ENCODE peak calls at places on chromosome 18, in ten cellular contexts. F is AG04450, Y is esophagus squamous epithelium, K is endothelial cell of umbilical vein, U is right atrium auricular region, G is HCT116, C is testis, N is mucosa of descending colon, R is kidney, B is heart right ventricle. J is an unnamed sample.

GRCh38 chr18:12911025-12911927 is 27.2 kb upstream of the PTPN2 start:
- DNase-seq in R (peak; percentile 82), U (no peak), K (peak; percentile 17), C (peak; percentile 33), Y (no peak), N (peak; percentile 58), F (no peak), B (peak; percentile 31), G (no peak), J (no peak)

GRCh38 chr18:2910751-2911425 is 64.1 kb downstream of the EMILIN2 start:
- DNase-seq in F (no peak), K (no peak), C (no peak), N (no peak), G (no peak), B (no peak), R (no peak), Y (no peak), U (no peak), J (no peak)

GRCh38 chr18:36786686-36787085 is 42.1 kb downstream of the TPGS2 start:
- DNase-seq in U (peak; percentile 79), N (no peak), Y (no peak), R (peak; percentile 83), G (no peak), F (no peak), C (peak; percentile 18), K (peak; percentile 6), B (peak; percentile 67), J (no peak)

GRCh38 chr18:7766817-7767216 is 199.7 kb downstream of the PTPRM start:
- DNase-seq in G (no peak), F (no peak), K (no peak), B (no peak), R (no peak), Y (no peak), N (no peak), U (no peak), C (no peak), J (no peak)

GRCh38 chr18:74241970-74242369 is 49.8 kb downstream of the CYB5A start:
- DNase-seq in R (no peak), N (no peak), F (no peak), K (no peak), B (no peak), Y (no peak), G (no peak), U (no peak), C (no peak), J (no peak)

GRCh38 chr18:41155025-41155424 is 800.0 kb upstream of the PIK3C3 start:
- DNase-seq in R (no peak), K (no peak), U (no peak), C (no peak), N (no peak), B (no peak), Y (no peak), G (no peak), F (no peak), J (no peak)

GRCh38 chr18:4020026-4020425 is 435.1 kb downstream of the DLGAP1 start:
- DNase-seq in C (no peak), R (no peak), B (no peak), F (no peak), G (no peak), K (no peak), N (no peak), U (no peak), Y (no peak), J (no peak)

GRCh38 chr18:37450434-37451133 is 115.0 kb downstream of the CELF4 start:
- DNase-seq in C (peak; percentile 80), F (no peak), G (no peak), U (no peak), K (no peak), Y (no peak), N (no peak), R (no peak), B (no peak), J (peak; percentile 49)

GRCh38 chr18:6763524-6763923 is 34.0 kb downstream of the ARHGAP28 start:
- DNase-seq in R (no peak), F (no peak), K (no peak), U (no peak), B (no peak), Y (no peak), N (no peak), G (no peak), C (peak; percentile 62), J (no peak)

GRCh38 chr18:57744211-57744694 is 58.9 kb downstream of the ATP8B1 start:
- DNase-seq in C (no peak), F (no peak), N (no peak), U (no peak), G (no peak), R (no peak), K (peak; percentile 93), Y (no peak), B (no peak), J (no peak)

GRCh38 chr18:66873899-66874298 is 270.0 kb upstream of the CDH19 start:
- DNase-seq in U (no peak), C (no peak), R (no peak), G (no peak), B (no peak), N (no peak), Y (no peak), K (no peak), F (no peak), J (no peak)

GRCh38 chr18:26215247-26215970 is 10.8 kb upstream of the TAF4B start:
- DNase-seq in K (no peak), B (no peak), R (no peak), N (no peak), F (no peak), U (no peak), C (no peak), G (no peak), Y (no peak), J (no peak)

GRCh38 chr18:45825258-45825744 is at the start of gene SIGLEC15:
- DNase-seq in R (peak; percentile 58), F (no peak), G (no peak), B (no peak), K (no peak), C (no peak), Y (no peak), N (no peak), U (no peak), J (no peak)

DNA sequence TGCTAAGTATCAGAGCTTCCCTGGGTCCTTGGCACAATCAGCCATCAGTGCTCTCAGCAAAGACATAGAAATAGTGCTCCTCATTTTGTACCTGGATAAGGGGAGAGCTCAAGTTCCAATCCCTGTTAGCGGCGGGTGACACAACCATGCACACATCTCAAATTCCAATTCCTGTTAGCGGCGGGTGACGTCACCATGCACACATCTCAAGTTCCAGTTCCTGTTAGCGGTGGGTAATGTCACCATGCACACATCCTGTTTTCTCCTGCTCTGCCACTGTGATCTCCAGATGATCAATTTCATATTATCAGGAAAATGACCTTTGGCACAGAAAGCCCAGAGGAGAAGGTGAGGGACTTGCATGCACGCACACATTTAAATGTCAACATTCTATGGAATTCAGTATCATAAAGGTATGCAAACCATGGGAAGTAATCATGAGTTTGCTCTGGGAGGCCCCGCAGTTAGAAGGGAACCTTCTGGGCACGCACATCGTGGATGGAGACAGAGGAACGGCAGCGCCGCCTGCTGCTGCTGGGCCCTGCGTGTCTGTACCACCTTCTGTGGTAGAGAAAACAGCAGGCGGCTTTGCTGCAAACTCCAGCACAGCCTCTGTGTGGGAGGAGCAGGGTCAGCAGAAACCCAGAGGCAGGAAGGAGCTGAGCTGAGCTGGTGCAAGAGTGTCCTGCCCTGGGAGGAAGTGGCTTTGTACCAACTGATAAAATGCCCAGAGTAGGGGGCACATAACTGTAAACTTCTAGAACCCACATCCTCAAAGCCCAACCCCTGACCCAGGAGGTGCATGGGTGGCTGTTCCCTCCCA is 77.8 kb downstream of the MBP start:
- DNase-seq in U (peak; percentile 85), G (no peak), B (peak; percentile 81), K (peak; percentile 88), F (peak; percentile 71), Y (peak; percentile 56), N (peak; percentile 91), C (peak; percentile 94), R (peak; percentile 94), J (peak; percentile 88)
- TF ChIP-seq CTCF in U (peak; percentile 81), G (no peak), B (peak; percentile 73), K (peak; percentile 84), F (peak; percentile 92), Y (peak; percentile 36), N (no peak), C (peak; percentile 76), R (peak; percentile 47), J (peak; percentile 96)

GRCh38 chr18:79890638-79891037 is 60.8 kb downstream of the SLC66A2 start:
- DNase-seq in U (no peak), B (no peak), C (no peak), R (no peak), Y (no peak), G (no peak), F (no peak), N (no peak), K (no peak), J (no peak)
- H3K9me3 ChIP-seq in U (peaks cover 21% of the 10 kb centered on the region), B (peaks cover 17% of the 10 kb centered on the region), C (no peaks in the 10 kb centered on the region), R (peaks cover 10% of the 10 kb centered on the region), Y (peaks cover under 1% of the 10 kb centered on the region), G (no peaks in the 10 kb centered on the region), F (peaks cover 39% of the 10 kb centered on the region), N (peaks cover 83% of the 10 kb centered on the region), K (peaks cover 13% of the 10 kb centered on the region), J (peaks cover 58% of the 10 kb centered on the region)

DNA sequence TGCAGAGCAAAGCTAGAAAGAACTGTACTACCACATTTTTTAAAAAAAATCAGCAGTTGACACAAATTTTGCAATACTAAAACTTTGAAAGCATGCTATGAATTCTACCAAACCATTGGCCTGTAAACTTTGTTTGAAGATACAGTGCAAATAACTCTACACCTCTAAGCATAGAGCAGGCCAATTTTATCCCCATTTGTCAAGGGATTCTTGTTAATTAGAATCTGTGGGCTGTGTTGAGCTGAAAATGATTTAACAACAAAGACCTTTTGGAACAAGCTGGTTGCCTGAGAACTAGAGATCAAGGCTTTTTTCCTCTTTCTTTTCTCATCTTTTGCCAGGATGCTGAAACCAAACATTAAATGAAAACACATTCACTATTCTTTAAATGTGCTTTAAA is 886.0 kb upstream of the CDH2 start:
- DNase-seq in K (no peak), G (no peak), N (no peak), R (no peak), C (no peak), B (no peak), Y (no peak), F (no peak), U (no peak), J (no peak)
- H3K4me3 ChIP-seq in K (no peak overlapping the region), G (no peak overlapping the region), N (no peak overlapping the region), R (no peak overlapping the region), C (no peak overlapping the region), B (no peak overlapping the region), Y (no peak overlapping the region), F (no peak overlapping the region), U (no peak overlapping the region), J (no peak overlapping the region)

DNA sequence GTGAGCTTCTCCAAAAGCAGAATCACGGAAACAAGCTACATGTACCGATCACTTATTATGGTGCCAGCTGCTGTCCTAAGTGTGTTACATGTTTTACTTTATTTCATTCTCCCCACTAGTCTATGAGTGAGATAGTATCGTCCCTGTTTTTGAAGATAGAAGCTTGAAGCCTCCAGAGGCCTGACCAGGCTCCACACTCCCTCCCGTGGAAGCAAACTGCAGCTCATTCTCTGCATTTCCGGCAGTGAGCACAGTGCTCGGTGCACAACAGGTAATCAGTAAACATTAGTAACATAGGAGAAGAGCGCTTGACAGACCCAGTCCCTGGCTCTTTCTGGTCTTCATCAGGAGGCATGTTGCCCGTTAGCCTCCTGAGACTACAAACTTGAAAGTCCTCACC is 72.9 kb downstream of the ZBTB7C start:
- DNase-seq in G (no peak), B (no peak), F (no peak), N (no peak), C (peak; percentile 50), R (no peak), K (no peak), U (no peak), Y (no peak), J (no peak)
- TF ChIP-seq CTCF in G (no peak), B (peak; percentile 39), F (no peak), N (no peak), C (peak; percentile 26), R (no peak), K (no peak), U (peak; percentile 41), Y (peak; percentile 63), J (no peak)

GRCh38 chr18:39149211-39149806 is 1583.7 kb upstream of the CELF4 start:
- DNase-seq in C (no peak), N (no peak), B (no peak), R (no peak), G (peak; percentile 10), F (no peak), K (no peak), U (no peak), Y (no peak), J (no peak)
- H3K9me3 ChIP-seq in C (no peaks in the 10 kb centered on the region), N (peaks cover 43% of the 10 kb centered on the region), B (peaks cover 4% of the 10 kb centered on the region), R (no peaks in the 10 kb centered on the region), G (peaks cover 14% of the 10 kb centered on the region), F (no peaks in the 10 kb centered on the region), K (no peaks in the 10 kb centered on the region), U (no peaks in the 10 kb centered on the region), Y (no peaks in the 10 kb centered on the region), J (peaks cover 6% of the 10 kb centered on the region)

J was measured in WERI-Rb-1.